ENCODE peak calls at places on chromosomes 6 and 20, in ten cellular contexts. One of them, this sample, is unnamed.

GRCh38 chr20:5118220-5119142 is 1.3 kb downstream of the PCNA start:
- DNase-seq in osteoblast: peak
- DNase-seq in suprapubic skin: no peak
- DNase-seq in upper lobe of right lung: no peak
- DNase-seq in PC-3: no peak
- DNase-seq in pancreas: no peak
- DNase-seq in breast epithelium: no peak
- DNase-seq in esophagus muscularis mucosa: no peak
- DNase-seq in GM23248: peak
- DNase-seq in GM23338: no peak
- DNase-seq in this sample: no peak

GRCh38 chr6:53834134-53834533 is 39.3 kb downstream of the LRRC1 start:
- DNase-seq in esophagus muscularis mucosa: no peak
- DNase-seq in upper lobe of right lung: no peak
- DNase-seq in PC-3: no peak
- DNase-seq in suprapubic skin: no peak
- DNase-seq in osteoblast: no peak
- DNase-seq in GM23248: no peak
- DNase-seq in GM23338: no peak
- DNase-seq in breast epithelium: no peak
- DNase-seq in pancreas: no peak
- DNase-seq in this sample: no peak

GRCh38 chr6:133203344-133203697 is 37.8 kb upstream of the EYA4 start:
- DNase-seq in pancreas: no peak
- DNase-seq in GM23338: no peak
- DNase-seq in GM23248: no peak
- DNase-seq in osteoblast: no peak
- DNase-seq in breast epithelium: no peak
- DNase-seq in esophagus muscularis mucosa: no peak
- DNase-seq in PC-3: no peak
- DNase-seq in suprapubic skin: no peak
- DNase-seq in upper lobe of right lung: no peak
- DNase-seq in this sample: no peak

GRCh38 chr6:7150381-7151064 is 42.8 kb downstream of the RREB1 start:
- DNase-seq in PC-3: no peak
- DNase-seq in breast epithelium: no peak
- DNase-seq in esophagus muscularis mucosa: no peak
- DNase-seq in upper lobe of right lung: no peak
- DNase-seq in suprapubic skin: no peak
- DNase-seq in GM23248: no peak
- DNase-seq in osteoblast: no peak
- DNase-seq in pancreas: no peak
- DNase-seq in GM23338: peak
- DNase-seq in this sample: no peak

GRCh38 chr6:125008261-125008671 is 46.0 kb downstream of the RNF217 start:
- DNase-seq in esophagus muscularis mucosa: no peak
- DNase-seq in GM23338: no peak
- DNase-seq in PC-3: no peak
- DNase-seq in osteoblast: no peak
- DNase-seq in breast epithelium: no peak
- DNase-seq in pancreas: no peak
- DNase-seq in suprapubic skin: no peak
- DNase-seq in GM23248: peak
- DNase-seq in upper lobe of right lung: no peak
- DNase-seq in this sample: peak

GRCh38 chr6:34657307-34657978 is 39.1 kb downstream of the ILRUN start:
- DNase-seq in pancreas: peak
- DNase-seq in GM23248: peak
- DNase-seq in upper lobe of right lung: no peak
- DNase-seq in PC-3: peak
- DNase-seq in osteoblast: peak
- DNase-seq in GM23338: peak
- DNase-seq in suprapubic skin: no peak
- DNase-seq in breast epithelium: peak
- DNase-seq in esophagus muscularis mucosa: no peak
- DNase-seq in this sample: peak

GRCh38 chr6:40936810-40937209 is 102.2 kb downstream of the UNC5CL start:
- DNase-seq in PC-3: peak
- DNase-seq in osteoblast: peak
- DNase-seq in esophagus muscularis mucosa: no peak
- DNase-seq in pancreas: no peak
- DNase-seq in upper lobe of right lung: no peak
- DNase-seq in GM23248: peak
- DNase-seq in breast epithelium: no peak
- DNase-seq in GM23338: no peak
- DNase-seq in suprapubic skin: no peak
- DNase-seq in this sample: peak

GRCh38 chr6:89393659-89394058 is 18.4 kb downstream of the RRAGD start:
- DNase-seq in esophagus muscularis mucosa: no peak
- DNase-seq in GM23338: no peak
- DNase-seq in breast epithelium: no peak
- DNase-seq in osteoblast: no peak
- DNase-seq in PC-3: no peak
- DNase-seq in upper lobe of right lung: no peak
- DNase-seq in pancreas: no peak
- DNase-seq in suprapubic skin: no peak
- DNase-seq in GM23248: no peak
- DNase-seq in this sample: no peak

GRCh38 chr6:57019434-57019833 is 27.1 kb upstream of the KIAA1586 start:
- DNase-seq in upper lobe of right lung: no peak
- DNase-seq in PC-3: no peak
- DNase-seq in GM23248: no peak
- DNase-seq in esophagus muscularis mucosa: no peak
- DNase-seq in pancreas: no peak
- DNase-seq in breast epithelium: no peak
- DNase-seq in osteoblast: no peak
- DNase-seq in suprapubic skin: no peak
- DNase-seq in GM23338: no peak
- DNase-seq in this sample: no peak

GRCh38 chr6:57013501-57013900 is 33.0 kb upstream of the KIAA1586 start:
- DNase-seq in PC-3: peak
- DNase-seq in pancreas: no peak
- DNase-seq in GM23248: peak
- DNase-seq in upper lobe of right lung: no peak
- DNase-seq in suprapubic skin: no peak
- DNase-seq in osteoblast: peak
- DNase-seq in esophagus muscularis mucosa: no peak
- DNase-seq in breast epithelium: no peak
- DNase-seq in GM23338: no peak
- DNase-seq in this sample: peak

GRCh38 chr6:57021086-57021720 is 25.3 kb upstream of the KIAA1586 start:
- DNase-seq in GM23248: peak
- DNase-seq in GM23338: peak
- DNase-seq in upper lobe of right lung: no peak
- DNase-seq in breast epithelium: no peak
- DNase-seq in pancreas: no peak
- DNase-seq in osteoblast: no peak
- DNase-seq in suprapubic skin: no peak
- DNase-seq in PC-3: peak
- DNase-seq in esophagus muscularis mucosa: no peak
- DNase-seq in this sample: no peak

DNA sequence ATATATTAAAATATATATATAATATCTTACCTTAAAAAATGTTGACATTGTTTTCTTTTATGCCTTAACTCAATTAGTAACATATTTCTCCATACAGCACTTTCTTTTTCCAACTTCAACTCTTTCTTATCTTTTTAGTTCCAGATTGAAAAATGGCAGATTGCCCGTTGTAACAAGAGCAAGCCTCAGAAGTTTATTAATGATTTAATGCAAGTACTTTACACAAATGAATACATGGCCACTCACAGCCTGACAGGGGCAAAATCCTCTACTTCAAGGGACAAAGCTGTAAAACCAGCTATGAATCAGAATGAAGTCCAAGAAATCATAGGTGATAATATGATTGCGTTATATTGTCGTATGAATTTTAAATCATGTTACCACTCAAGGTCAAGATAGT is 29.4 kb upstream of the KIAA1586 start:
- DNase-seq in upper lobe of right lung: no peak
- DNase-seq in PC-3: no peak
- DNase-seq in GM23248: no peak
- DNase-seq in pancreas: no peak
- DNase-seq in breast epithelium: no peak
- DNase-seq in esophagus muscularis mucosa: no peak
- DNase-seq in GM23338: no peak
- DNase-seq in osteoblast: no peak
- DNase-seq in suprapubic skin: no peak
- DNase-seq in this sample: no peak
- H3K27ac ChIP-seq in upper lobe of right lung: no peak
- H3K27ac ChIP-seq in PC-3: no peak
- H3K27ac ChIP-seq in GM23248: no peak
- H3K27ac ChIP-seq in pancreas: no peak
- H3K27ac ChIP-seq in breast epithelium: no peak
- H3K27ac ChIP-seq in esophagus muscularis mucosa: no peak
- H3K27ac ChIP-seq in GM23338: no peak
- H3K27ac ChIP-seq in osteoblast: no peak
- H3K27ac ChIP-seq in suprapubic skin: no peak
- H3K27ac ChIP-seq in this sample: no peak

GRCh38 chr6:167232355-167232754 is 58.8 kb upstream of the UNC93A start:
- DNase-seq in suprapubic skin: no peak
- DNase-seq in GM23338: no peak
- DNase-seq in pancreas: no peak
- DNase-seq in osteoblast: no peak
- DNase-seq in upper lobe of right lung: no peak
- DNase-seq in esophagus muscularis mucosa: no peak
- DNase-seq in PC-3: no peak
- DNase-seq in breast epithelium: no peak
- DNase-seq in GM23248: no peak
- DNase-seq in this sample: no peak

GRCh38 chr6:167225903-167226508 is 65.1 kb upstream of the UNC93A start:
- DNase-seq in suprapubic skin: peak
- DNase-seq in osteoblast: no peak
- DNase-seq in breast epithelium: no peak
- DNase-seq in esophagus muscularis mucosa: no peak
- DNase-seq in PC-3: no peak
- DNase-seq in upper lobe of right lung: no peak
- DNase-seq in GM23248: no peak
- DNase-seq in GM23338: peak
- DNase-seq in pancreas: no peak
- DNase-seq in this sample: no peak

GRCh38 chr6:167229586-167229985 is 61.5 kb upstream of the UNC93A start:
- DNase-seq in osteoblast: no peak
- DNase-seq in suprapubic skin: no peak
- DNase-seq in breast epithelium: no peak
- DNase-seq in GM23248: no peak
- DNase-seq in pancreas: no peak
- DNase-seq in esophagus muscularis mucosa: no peak
- DNase-seq in GM23338: no peak
- DNase-seq in PC-3: no peak
- DNase-seq in upper lobe of right lung: no peak
- DNase-seq in this sample: no peak

GRCh38 chr6:167226791-167227190 is 64.3 kb upstream of the UNC93A start:
- DNase-seq in osteoblast: no peak
- DNase-seq in suprapubic skin: peak
- DNase-seq in PC-3: no peak
- DNase-seq in pancreas: no peak
- DNase-seq in GM23338: no peak
- DNase-seq in GM23248: no peak
- DNase-seq in breast epithelium: no peak
- DNase-seq in esophagus muscularis mucosa: no peak
- DNase-seq in upper lobe of right lung: no peak
- DNase-seq in this sample: no peak

GRCh38 chr6:167227984-167228383 is 63.1 kb upstream of the UNC93A start:
- DNase-seq in GM23248: no peak
- DNase-seq in upper lobe of right lung: no peak
- DNase-seq in osteoblast: no peak
- DNase-seq in esophagus muscularis mucosa: no peak
- DNase-seq in PC-3: no peak
- DNase-seq in breast epithelium: no peak
- DNase-seq in GM23338: peak
- DNase-seq in pancreas: no peak
- DNase-seq in suprapubic skin: no peak
- DNase-seq in this sample: no peak
- H3K27ac ChIP-seq in GM23248: no peak
- H3K27ac ChIP-seq in upper lobe of right lung: no peak
- H3K27ac ChIP-seq in osteoblast: no peak
- H3K27ac ChIP-seq in esophagus muscularis mucosa: no peak
- H3K27ac ChIP-seq in PC-3: no peak
- H3K27ac ChIP-seq in breast epithelium: no peak
- H3K27ac ChIP-seq in GM23338: peak
- H3K27ac ChIP-seq in pancreas: no peak
- H3K27ac ChIP-seq in suprapubic skin: no peak
- H3K27ac ChIP-seq in this sample: no peak

GRCh38 chr6:4614637-4615036 is 161.6 kb upstream of the CDYL start:
- DNase-seq in esophagus muscularis mucosa: no peak
- DNase-seq in GM23338: no peak
- DNase-seq in suprapubic skin: no peak
- DNase-seq in osteoblast: no peak
- DNase-seq in pancreas: no peak
- DNase-seq in GM23248: no peak
- DNase-seq in upper lobe of right lung: no peak
- DNase-seq in PC-3: no peak
- DNase-seq in breast epithelium: no peak
- DNase-seq in this sample: no peak

GRCh38 chr6:4613381-4613780 is 162.8 kb upstream of the CDYL start:
- DNase-seq in GM23248: no peak
- DNase-seq in PC-3: no peak
- DNase-seq in pancreas: no peak
- DNase-seq in suprapubic skin: no peak
- DNase-seq in breast epithelium: no peak
- DNase-seq in GM23338: no peak
- DNase-seq in esophagus muscularis mucosa: no peak
- DNase-seq in upper lobe of right lung: no peak
- DNase-seq in osteoblast: no peak
- DNase-seq in this sample: no peak

GRCh38 chr6:4615231-4615630 is 161.0 kb upstream of the CDYL start:
- DNase-seq in suprapubic skin: no peak
- DNase-seq in osteoblast: no peak
- DNase-seq in pancreas: no peak
- DNase-seq in GM23248: no peak
- DNase-seq in PC-3: no peak
- DNase-seq in breast epithelium: no peak
- DNase-seq in upper lobe of right lung: no peak
- DNase-seq in GM23338: no peak
- DNase-seq in esophagus muscularis mucosa: no peak
- DNase-seq in this sample: no peak

GRCh38 chr6:4612636-4613171 is 163.5 kb upstream of the CDYL start:
- DNase-seq in esophagus muscularis mucosa: no peak
- DNase-seq in suprapubic skin: no peak
- DNase-seq in PC-3: no peak
- DNase-seq in pancreas: no peak
- DNase-seq in GM23338: no peak
- DNase-seq in upper lobe of right lung: no peak
- DNase-seq in breast epithelium: no peak
- DNase-seq in osteoblast: peak
- DNase-seq in GM23248: peak
- DNase-seq in this sample: no peak

GRCh38 chr6:4613795-4614194 is 162.4 kb upstream of the CDYL start:
- DNase-seq in upper lobe of right lung: no peak
- DNase-seq in osteoblast: no peak
- DNase-seq in PC-3: no peak
- DNase-seq in pancreas: no peak
- DNase-seq in suprapubic skin: no peak
- DNase-seq in GM23338: no peak
- DNase-seq in esophagus muscularis mucosa: no peak
- DNase-seq in GM23248: no peak
- DNase-seq in breast epithelium: no peak
- DNase-seq in this sample: no peak
- H3K27ac ChIP-seq in upper lobe of right lung: no peak
- H3K27ac ChIP-seq in osteoblast: no peak
- H3K27ac ChIP-seq in PC-3: no peak
- H3K27ac ChIP-seq in pancreas: no peak
- H3K27ac ChIP-seq in suprapubic skin: no peak
- H3K27ac ChIP-seq in GM23338: no peak
- H3K27ac ChIP-seq in esophagus muscularis mucosa: no peak
- H3K27ac ChIP-seq in GM23248: no peak
- H3K27ac ChIP-seq in breast epithelium: no peak
- H3K27ac ChIP-seq in this sample: no peak

GRCh38 chr6:129606664-129607063 is 103.3 kb downstream of the ARHGAP18 start:
- DNase-seq in osteoblast: peak
- DNase-seq in upper lobe of right lung: no peak
- DNase-seq in breast epithelium: no peak
- DNase-seq in suprapubic skin: no peak
- DNase-seq in PC-3: no peak
- DNase-seq in GM23248: peak
- DNase-seq in pancreas: no peak
- DNase-seq in GM23338: no peak
- DNase-seq in esophagus muscularis mucosa: no peak
- DNase-seq in this sample: no peak
- H3K27ac ChIP-seq in osteoblast: peak
- H3K27ac ChIP-seq in upper lobe of right lung: no peak
- H3K27ac ChIP-seq in breast epithelium: no peak
- H3K27ac ChIP-seq in suprapubic skin: no peak
- H3K27ac ChIP-seq in PC-3: no peak
- H3K27ac ChIP-seq in GM23248: no peak
- H3K27ac ChIP-seq in pancreas: no peak
- H3K27ac ChIP-seq in GM23338: no peak
- H3K27ac ChIP-seq in esophagus muscularis mucosa: no peak
- H3K27ac ChIP-seq in this sample: peak